ENCODE peak calls at places on chromosomes 7 and 10, in four cellular contexts. T is testis, L is mucosa of descending colon, U is H9. B is an unnamed sample.

GRCh38 chr10:132838346-132838970 is 52.5 kb upstream of the NKX6-2 start:
- DNase-seq in L (no peak), U (peak; percentile 21), T (no peak), B (no peak)

GRCh38 chr7:1987591-1988532 is 244.9 kb downstream of the MAD1L1 start:
- DNase-seq in U (no peak), T (no peak), L (peak; percentile 39), B (no peak)

GRCh38 chr10:129949411-129950335 is 14.4 kb downstream of the EBF3 start:
- DNase-seq in U (peak; percentile 75), T (no peak), L (peak; percentile 48), B (no peak)

GRCh38 chr7:28418311-28418710 is 6.0 kb downstream of the CREB5 start:
- DNase-seq in T (no peak), L (no peak), U (no peak), B (no peak)

GRCh38 chr7:128910569-128910945 is at the start of gene KCP:
- DNase-seq in T (no peak), U (peak; percentile 54), L (no peak), B (no peak)

GRCh38 chr10:71598673-71599072 is 120.9 kb downstream of the C10orf105 start:
- DNase-seq in U (no peak), T (peak; percentile 83), L (peak; percentile 76), B (peak; percentile 65)

GRCh38 chr7:47371733-47372368 is 210.1 kb downstream of the TNS3 start:
- DNase-seq in T (peak; percentile 89), L (peak; percentile 91), U (no peak), B (peak; percentile 96)

GRCh38 chr10:28952523-28952922 is 275.2 kb downstream of the BAMBI start:
- DNase-seq in L (no peak), T (no peak), U (no peak), B (no peak)

GRCh38 chr7:148854975-148855374 is 29.1 kb downstream of the EZH2 start:
- DNase-seq in L (no peak), T (no peak), U (no peak), B (no peak)

GRCh38 chr10:84540022-84540616 is 211.7 kb downstream of the CCSER2 start:
- DNase-seq in T (no peak), L (no peak), U (no peak), B (no peak)

GRCh38 chr10:4023997-4024396 is 239.0 kb upstream of the KLF6 start:
- DNase-seq in U (no peak), T (no peak), L (no peak), B (no peak)

GRCh38 chr10:51063659-51064535 is 10.4 kb upstream of the PRKG1 start:
- DNase-seq in T (no peak), U (no peak), L (no peak), B (no peak)

GRCh38 chr7:80499350-80499955 is 12.4 kb downstream of the GNAT3 start:
- DNase-seq in L (no peak), U (peak; percentile 51), T (peak; percentile 37), B (no peak)

GRCh38 chr7:156932006-156932405 is 17.5 kb upstream of the NOM1 start:
- DNase-seq in U (no peak), L (no peak), T (no peak), B (no peak)

GRCh38 chr7:127905491-127906330 is 125.5 kb downstream of the LRRC4 start:
- DNase-seq in L (no peak), U (no peak), T (no peak), B (no peak)

GRCh38 chr10:59589721-59590120 is 119.9 kb downstream of the SLC16A9 start:
- DNase-seq in L (no peak), U (no peak), T (no peak), B (no peak)

GRCh38 chr10:59593768-59594167 is 115.9 kb downstream of the SLC16A9 start:
- DNase-seq in T (no peak), L (peak; percentile 56), U (no peak), B (no peak)

GRCh38 chr10:59595584-59595983 is 114.1 kb downstream of the SLC16A9 start:
- DNase-seq in U (no peak), T (no peak), L (no peak), B (no peak)
- H3K4me1 ChIP-seq in U (no peaks in the 10 kb centered on the region), T (no peaks in the 10 kb centered on the region), L (no peaks in the 10 kb centered on the region), B (no peaks in the 10 kb centered on the region)

DNA sequence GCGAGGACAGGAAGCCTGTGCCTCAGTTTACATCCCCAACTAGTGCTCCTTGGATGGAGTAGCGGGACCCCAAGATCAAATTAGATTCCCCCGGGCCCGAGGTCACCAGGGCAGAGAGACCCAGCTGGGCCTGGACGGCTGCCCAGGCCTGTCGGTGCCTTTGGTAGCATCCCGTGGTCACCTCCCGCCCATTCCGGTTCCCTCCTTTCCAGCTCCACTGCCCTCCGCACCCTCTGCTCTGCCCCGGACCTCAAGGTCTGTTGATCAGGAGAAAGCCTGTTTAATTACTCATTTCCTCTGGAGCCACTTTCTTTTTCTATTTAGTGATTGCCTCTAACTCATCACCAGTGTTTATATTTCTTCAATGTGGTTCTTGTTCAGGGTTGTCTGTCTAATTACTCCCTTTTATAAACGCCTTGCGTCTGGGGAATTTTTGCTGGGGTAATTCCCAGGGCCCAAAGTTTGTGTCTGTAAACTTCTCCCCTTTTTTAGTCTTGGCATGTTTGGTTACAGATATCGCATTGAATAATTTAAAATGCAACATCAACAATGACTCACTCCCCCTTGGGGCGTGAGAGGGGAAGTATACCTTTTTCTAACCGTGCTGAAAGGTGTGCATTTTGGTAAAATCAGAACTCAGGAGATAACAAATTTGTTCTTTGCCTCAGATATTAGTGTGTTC is 1.9 kb downstream of the FOXK1 start:
- DNase-seq in L (peak; percentile 84), U (no peak), T (peak; percentile 69), B (peak; percentile 72)
- TF ChIP-seq CTCF in L (no peak), U (peak; percentile 23), T (peak; percentile 5), B (peak; percentile 24)

DNA sequence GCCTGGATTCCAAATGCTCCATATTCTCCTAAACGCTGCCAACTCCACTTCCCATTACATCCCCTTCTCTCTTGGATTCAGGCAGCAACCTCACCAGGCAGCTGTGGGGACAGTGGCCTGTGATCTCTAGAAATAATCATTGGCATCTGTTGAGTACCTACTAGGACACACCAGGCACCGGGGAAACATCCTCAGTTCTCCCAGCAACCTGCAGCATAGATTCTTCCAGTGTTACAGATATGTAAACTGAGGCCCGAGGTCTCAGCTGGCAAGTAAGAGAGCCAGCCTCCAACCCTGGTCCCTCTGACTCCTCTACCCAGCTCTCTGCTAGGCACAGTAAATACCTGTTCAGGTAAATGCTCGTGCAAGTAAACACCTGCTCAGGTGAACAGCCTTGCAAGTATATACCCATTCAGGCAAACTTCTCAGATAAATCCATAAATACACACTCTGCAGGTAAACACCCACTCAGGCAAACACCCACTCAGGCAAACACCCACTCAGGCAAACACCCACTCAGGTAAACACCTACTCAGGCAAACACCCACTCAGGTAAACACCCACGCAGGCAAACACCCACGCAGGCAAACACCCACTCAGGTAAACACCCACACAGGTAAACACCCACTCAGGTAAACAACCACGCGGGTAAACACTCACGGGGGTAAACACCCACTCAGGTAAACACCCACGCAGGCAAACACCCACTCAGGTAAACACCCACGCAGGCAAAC is 18.7 kb downstream of the ASB13 start:
- DNase-seq in L (no peak), U (no peak), T (no peak), B (peak; percentile 22)
- H3K4me1 ChIP-seq in L (peaks cover 28% of the 10 kb centered on the region), U (no peaks in the 10 kb centered on the region), T (peaks cover 52% of the 10 kb centered on the region), B (peaks cover 3% of the 10 kb centered on the region)

DNA sequence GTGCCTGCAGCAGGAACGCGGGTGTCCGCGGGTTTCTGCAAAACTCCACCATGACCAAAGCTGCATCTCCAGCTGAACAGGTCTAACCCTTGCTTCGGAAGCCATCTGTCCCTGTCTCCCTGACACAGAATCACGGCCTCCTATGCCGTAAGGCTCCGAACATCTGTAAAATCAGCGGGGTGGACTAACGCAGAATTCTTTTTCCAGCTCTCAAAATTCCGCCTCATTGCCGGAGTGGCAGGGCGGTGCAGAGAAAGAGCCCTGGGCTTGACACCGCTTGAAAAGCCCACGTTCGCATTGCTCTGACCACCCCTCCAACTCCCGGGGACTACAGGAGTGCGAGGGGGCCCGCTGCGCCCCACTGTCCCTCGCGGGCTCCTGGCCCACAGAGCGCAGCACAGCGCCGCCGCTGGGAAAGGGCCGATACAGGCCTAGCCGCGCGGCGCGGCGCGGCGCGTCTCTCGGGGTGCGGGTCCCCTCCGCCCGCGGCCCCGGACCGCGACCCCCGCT is 409 bp downstream of the DNMBP start:
- DNase-seq in T (peak; percentile 74), U (no peak), L (no peak), B (peak; percentile 70)
- TF ChIP-seq CTCF in T (no peak), U (peak; percentile 27), L (no peak), B (peak; percentile 18)

GRCh38 chr7:130070900-130071622 is 727 bp downstream of the KLHDC10 start:
- DNase-seq in T (no peak), U (no peak), L (no peak), B (peak; percentile 27)
- H3K4me1 ChIP-seq in T (peaks cover 24% of the 10 kb centered on the region), U (no peaks in the 10 kb centered on the region), L (peaks cover 24% of the 10 kb centered on the region), B (peaks cover 4% of the 10 kb centered on the region)

DNA sequence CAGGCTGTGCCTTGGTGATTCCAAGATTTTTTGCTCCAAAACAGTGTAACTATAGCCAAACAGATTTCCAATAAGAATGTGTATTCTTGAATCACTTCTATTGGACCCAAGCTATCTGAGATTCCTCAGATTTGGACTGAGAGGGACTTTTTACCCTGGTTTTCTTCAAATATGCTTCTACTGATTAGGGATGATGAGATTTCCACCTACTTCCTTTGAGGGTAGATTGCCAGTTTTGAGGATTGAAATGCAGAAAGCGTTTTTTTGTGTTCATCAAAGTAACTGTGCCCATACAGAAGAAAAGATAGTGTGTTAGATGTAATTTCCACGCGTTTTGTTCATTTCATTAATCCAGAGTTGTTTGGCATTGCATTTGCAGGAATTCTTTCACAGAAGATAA is 144.9 kb downstream of the CPED1 start:
- DNase-seq in U (no peak), T (no peak), L (no peak), B (no peak)
- TF ChIP-seq CTCF in U (no peak), T (no peak), L (no peak), B (no peak)

GRCh38 chr7:131056007-131056406 is 271.7 kb upstream of the MKLN1 start:
- DNase-seq in T (no peak), L (no peak), U (no peak), B (no peak)
- H3K4me1 ChIP-seq in T (peaks cover 14% of the 10 kb centered on the region), L (peaks cover 38% of the 10 kb centered on the region), U (no peaks in the 10 kb centered on the region), B (peaks cover 10% of the 10 kb centered on the region)

DNA sequence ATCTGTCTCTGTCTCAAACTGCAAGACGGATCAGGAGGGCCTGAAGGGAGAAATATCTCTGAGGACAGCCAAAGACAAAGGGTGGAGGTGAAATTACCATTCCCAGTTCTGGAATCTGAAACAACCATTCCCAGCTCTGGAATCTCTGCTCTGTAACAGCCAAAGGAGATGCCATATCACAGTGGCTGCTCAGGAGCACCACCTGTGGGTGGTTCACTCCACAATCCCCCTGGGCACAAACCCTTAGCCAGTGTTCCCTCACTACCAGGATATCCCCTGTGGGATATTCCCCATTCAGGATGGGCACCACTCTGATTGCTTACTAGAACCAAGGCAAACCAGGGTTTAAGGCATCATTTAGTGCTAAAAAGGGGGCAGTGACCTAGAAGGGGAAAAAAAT is 199.0 kb downstream of the HTR7 start:
- DNase-seq in T (no peak), U (peak; percentile 34), L (no peak), B (no peak)
- TF ChIP-seq CTCF in T (no peak), U (peak; percentile 60), L (no peak), B (no peak)

GRCh38 chr10:35127289-35127891 is 744 bp downstream of the CREM start:
- DNase-seq in U (no peak), L (peak; percentile 81), T (peak; percentile 56), B (peak; percentile 64)
- H3K4me1 ChIP-seq in U (no peaks in the 10 kb centered on the region), L (no peaks in the 10 kb centered on the region), T (no peaks in the 10 kb centered on the region), B (peaks cover 10% of the 10 kb centered on the region)

B was measured in colonic mucosa.